ENCODE peak calls at places on chromosomes 11 and 22, in six cellular contexts. One of them, this sample, is unnamed.

GRCh38 chr11:2698386-2699184 is 1.2 kb downstream of the KCNQ1OT1 start:
- DNase-seq in mesenchymal stem cell: no peak
- DNase-seq in mesendoderm: no peak
- DNase-seq in neuronal stem cell: no peak
- DNase-seq in H9: peak
- DNase-seq in trophoblast cell: no peak
- DNase-seq in this sample: no peak

GRCh38 chr11:17410606-17411379 is 22.3 kb upstream of the KCNJ11 start:
- DNase-seq in mesendoderm: no peak
- DNase-seq in neuronal stem cell: no peak
- DNase-seq in H9: no peak
- DNase-seq in trophoblast cell: no peak
- DNase-seq in mesenchymal stem cell: no peak
- DNase-seq in this sample: no peak

GRCh38 chr22:20131856-20132685 is 467 bp downstream of the ZDHHC8 start:
- DNase-seq in neuronal stem cell: no peak
- DNase-seq in H9: no peak
- DNase-seq in mesendoderm: no peak
- DNase-seq in trophoblast cell: no peak
- DNase-seq in mesenchymal stem cell: no peak
- DNase-seq in this sample: no peak

GRCh38 chr11:82315093-82315492 is 418.6 kb downstream of the FAM181B start:
- DNase-seq in mesendoderm: peak
- DNase-seq in H9: peak
- DNase-seq in trophoblast cell: peak
- DNase-seq in neuronal stem cell: peak
- DNase-seq in mesenchymal stem cell: no peak
- DNase-seq in this sample: no peak

GRCh38 chr11:97893612-97894011 is 1127.1 kb upstream of the CNTN5 start:
- DNase-seq in mesendoderm: no peak
- DNase-seq in trophoblast cell: no peak
- DNase-seq in H9: no peak
- DNase-seq in neuronal stem cell: no peak
- DNase-seq in mesenchymal stem cell: no peak
- DNase-seq in this sample: no peak

GRCh38 chr22:23913306-23913660 is 19.1 kb downstream of the MIF start:
- DNase-seq in neuronal stem cell: no peak
- DNase-seq in H9: no peak
- DNase-seq in mesendoderm: no peak
- DNase-seq in trophoblast cell: no peak
- DNase-seq in mesenchymal stem cell: no peak
- DNase-seq in this sample: no peak

GRCh38 chr11:67281552-67282150 is 7.5 kb upstream of the ANKRD13D start:
- DNase-seq in mesendoderm: no peak
- DNase-seq in H9: no peak
- DNase-seq in trophoblast cell: no peak
- DNase-seq in neuronal stem cell: no peak
- DNase-seq in mesenchymal stem cell: no peak
- DNase-seq in this sample: no peak

GRCh38 chr11:40746282-40746681 is 713.2 kb downstream of the LRRC4C start:
- DNase-seq in mesenchymal stem cell: no peak
- DNase-seq in trophoblast cell: no peak
- DNase-seq in neuronal stem cell: no peak
- DNase-seq in mesendoderm: no peak
- DNase-seq in H9: no peak
- DNase-seq in this sample: no peak

GRCh38 chr11:115695677-115696451 is 191.6 kb upstream of the CADM1 start:
- DNase-seq in mesendoderm: no peak
- DNase-seq in mesenchymal stem cell: no peak
- DNase-seq in trophoblast cell: no peak
- DNase-seq in H9: no peak
- DNase-seq in neuronal stem cell: no peak
- DNase-seq in this sample: no peak

GRCh38 chr11:77800445-77800844 is 20.1 kb downstream of the RSF1 start:
- DNase-seq in mesenchymal stem cell: no peak
- DNase-seq in neuronal stem cell: no peak
- DNase-seq in mesendoderm: no peak
- DNase-seq in H9: no peak
- DNase-seq in trophoblast cell: no peak
- DNase-seq in this sample: no peak

GRCh38 chr11:78664606-78665005 is 89.9 kb upstream of the NARS2 start:
- DNase-seq in mesenchymal stem cell: no peak
- DNase-seq in neuronal stem cell: no peak
- DNase-seq in H9: no peak
- DNase-seq in trophoblast cell: no peak
- DNase-seq in mesendoderm: peak
- DNase-seq in this sample: peak

GRCh38 chr11:117832511-117832910 is 8.0 kb upstream of the FXYD2 start:
- DNase-seq in mesendoderm: no peak
- DNase-seq in mesenchymal stem cell: no peak
- DNase-seq in H9: no peak
- DNase-seq in trophoblast cell: no peak
- DNase-seq in neuronal stem cell: no peak
- DNase-seq in this sample: no peak

GRCh38 chr11:80698646-80699045 is 1257.8 kb upstream of the TENM4 start:
- DNase-seq in mesenchymal stem cell: no peak
- DNase-seq in H9: no peak
- DNase-seq in trophoblast cell: peak
- DNase-seq in neuronal stem cell: no peak
- DNase-seq in mesendoderm: no peak
- DNase-seq in this sample: no peak

GRCh38 chr22:24685804-24686203 is 82.8 kb downstream of the GGT1 start:
- DNase-seq in H9: peak
- DNase-seq in mesendoderm: no peak
- DNase-seq in trophoblast cell: no peak
- DNase-seq in neuronal stem cell: peak
- DNase-seq in mesenchymal stem cell: no peak
- DNase-seq in this sample: no peak

GRCh38 chr11:117426297-117426685 is 98.6 kb downstream of the CEP164 start:
- DNase-seq in mesendoderm: peak
- DNase-seq in mesenchymal stem cell: peak
- DNase-seq in neuronal stem cell: peak
- DNase-seq in H9: peak
- DNase-seq in trophoblast cell: peak
- DNase-seq in this sample: peak

GRCh38 chr22:40855960-40856512 is 403 bp downstream of the ST13 start:
- DNase-seq in H9: peak
- DNase-seq in trophoblast cell: no peak
- DNase-seq in neuronal stem cell: peak
- DNase-seq in mesendoderm: peak
- DNase-seq in mesenchymal stem cell: no peak
- DNase-seq in this sample: peak

GRCh38 chr11:94557391-94557790 is 9.8 kb upstream of the PIWIL4 start:
- DNase-seq in neuronal stem cell: no peak
- DNase-seq in mesendoderm: no peak
- DNase-seq in H9: no peak
- DNase-seq in trophoblast cell: no peak
- DNase-seq in mesenchymal stem cell: no peak
- DNase-seq in this sample: peak

GRCh38 chr11:123063396-123064267 is 1.7 kb upstream of the HSPA8 start:
- DNase-seq in mesenchymal stem cell: peak
- DNase-seq in H9: no peak
- DNase-seq in neuronal stem cell: no peak
- DNase-seq in mesendoderm: peak
- DNase-seq in trophoblast cell: no peak
- DNase-seq in this sample: peak

GRCh38 chr11:64660706-64661105 is 62.3 kb downstream of the NRXN2 start:
- DNase-seq in mesendoderm: no peak
- DNase-seq in neuronal stem cell: no peak
- DNase-seq in H9: no peak
- DNase-seq in trophoblast cell: no peak
- DNase-seq in mesenchymal stem cell: no peak
- DNase-seq in this sample: no peak

GRCh38 chr22:47837703-47838102 is 1075.3 kb downstream of the TBC1D22A start:
- DNase-seq in mesenchymal stem cell: no peak
- DNase-seq in trophoblast cell: no peak
- DNase-seq in H9: peak
- DNase-seq in neuronal stem cell: no peak
- DNase-seq in mesendoderm: peak
- DNase-seq in this sample: no peak

GRCh38 chr11:34176980-34177319 is 71.5 kb downstream of the NAT10 start:
- DNase-seq in mesendoderm: no peak
- DNase-seq in neuronal stem cell: no peak
- DNase-seq in trophoblast cell: no peak
- DNase-seq in H9: no peak
- DNase-seq in mesenchymal stem cell: no peak
- DNase-seq in this sample: no peak

GRCh38 chr22:36352775-36353507 is 34.8 kb downstream of the MYH9 start:
- DNase-seq in trophoblast cell: no peak
- DNase-seq in mesenchymal stem cell: no peak
- DNase-seq in neuronal stem cell: no peak
- DNase-seq in mesendoderm: no peak
- DNase-seq in H9: no peak
- DNase-seq in this sample: peak
- H4K8ac ChIP-seq in trophoblast cell: no peak
- H4K8ac ChIP-seq in mesenchymal stem cell: peak
- H4K8ac ChIP-seq in neuronal stem cell: no peak
- H4K8ac ChIP-seq in mesendoderm: no peak
- H4K8ac ChIP-seq in H9: no peak
- H4K8ac ChIP-seq in this sample: peak

DNA sequence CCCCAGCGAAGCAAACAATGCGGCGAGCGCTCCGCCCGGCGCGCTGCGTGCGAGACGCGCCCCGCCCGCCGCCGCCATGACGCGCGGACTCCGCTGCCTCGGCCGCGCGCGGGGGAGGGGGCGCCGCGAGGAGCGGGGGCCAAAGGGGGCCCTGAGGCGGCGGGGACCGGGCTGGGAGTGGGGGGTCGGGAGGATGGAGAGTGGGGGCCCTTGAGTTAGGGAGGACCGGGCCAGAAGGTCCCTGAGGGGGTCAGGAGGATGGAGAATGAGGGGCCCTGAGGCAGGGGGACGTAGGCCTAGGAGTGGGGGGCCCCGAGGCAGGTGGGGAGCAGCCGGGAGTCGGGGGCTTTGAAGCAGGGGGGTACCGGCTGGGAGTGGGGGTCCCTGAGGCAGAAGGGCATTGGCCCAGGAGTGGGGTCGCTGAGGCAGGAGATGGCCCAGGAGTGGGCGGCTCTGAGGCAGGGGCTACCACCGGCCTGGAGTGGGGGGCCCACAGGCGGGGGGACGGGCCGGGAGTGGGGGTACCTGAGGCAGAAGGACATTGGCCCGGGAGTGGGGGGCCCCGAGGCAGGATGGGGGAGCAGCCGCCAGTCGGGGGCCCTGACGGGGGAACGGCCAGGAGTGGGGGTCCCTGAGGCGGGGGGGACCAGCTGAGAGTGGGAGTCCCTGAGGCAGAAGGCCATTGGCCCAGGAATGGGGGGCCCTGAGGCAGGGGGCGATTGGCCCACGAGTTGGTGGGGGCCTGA is at the start of gene BRD1:
- DNase-seq in H9: peak
- DNase-seq in neuronal stem cell: peak
- DNase-seq in trophoblast cell: no peak
- DNase-seq in mesenchymal stem cell: peak
- DNase-seq in mesendoderm: peak
- DNase-seq in this sample: peak
- H4K8ac ChIP-seq in H9: no peak
- H4K8ac ChIP-seq in neuronal stem cell: peak
- H4K8ac ChIP-seq in trophoblast cell: peak
- H4K8ac ChIP-seq in mesenchymal stem cell: peak
- H4K8ac ChIP-seq in mesendoderm: peak
- H4K8ac ChIP-seq in this sample: peak

GRCh38 chr11:76752321-76753175 is 30.6 kb upstream of the TSKU start:
- DNase-seq in neuronal stem cell: no peak
- DNase-seq in H9: no peak
- DNase-seq in mesendoderm: no peak
- DNase-seq in trophoblast cell: no peak
- DNase-seq in mesenchymal stem cell: peak
- DNase-seq in this sample: peak
- H4K8ac ChIP-seq in neuronal stem cell: no peak
- H4K8ac ChIP-seq in H9: no peak
- H4K8ac ChIP-seq in mesendoderm: no peak
- H4K8ac ChIP-seq in trophoblast cell: peak
- H4K8ac ChIP-seq in mesenchymal stem cell: no peak
- H4K8ac ChIP-seq in this sample: peak

GRCh38 chr22:50582562-50583293 is at the start of gene CHKB:
- DNase-seq in neuronal stem cell: peak
- DNase-seq in trophoblast cell: peak
- DNase-seq in H9: peak
- DNase-seq in mesendoderm: peak
- DNase-seq in mesenchymal stem cell: peak
- DNase-seq in this sample: peak
- H4K8ac ChIP-seq in neuronal stem cell: peak
- H4K8ac ChIP-seq in trophoblast cell: peak
- H4K8ac ChIP-seq in H9: no peak
- H4K8ac ChIP-seq in mesendoderm: peak
- H4K8ac ChIP-seq in mesenchymal stem cell: peak
- H4K8ac ChIP-seq in this sample: peak

GRCh38 chr11:18789942-18790341 is 1.7 kb downstream of the PTPN5 start:
- DNase-seq in trophoblast cell: no peak
- DNase-seq in H9: peak
- DNase-seq in neuronal stem cell: no peak
- DNase-seq in mesendoderm: no peak
- DNase-seq in mesenchymal stem cell: no peak
- DNase-seq in this sample: no peak

GRCh38 chr11:18792827-18793226 is 1.2 kb upstream of the PTPN5 start:
- DNase-seq in neuronal stem cell: no peak
- DNase-seq in mesendoderm: no peak
- DNase-seq in mesenchymal stem cell: no peak
- DNase-seq in trophoblast cell: no peak
- DNase-seq in H9: no peak
- DNase-seq in this sample: no peak

GRCh38 chr11:18790820-18791174 is 801 bp downstream of the PTPN5 start:
- DNase-seq in mesendoderm: peak
- DNase-seq in trophoblast cell: no peak
- DNase-seq in H9: peak
- DNase-seq in neuronal stem cell: no peak
- DNase-seq in mesenchymal stem cell: no peak
- DNase-seq in this sample: no peak

GRCh38 chr11:18792066-18792591 is 531 bp upstream of the PTPN5 start:
- DNase-seq in mesenchymal stem cell: no peak
- DNase-seq in mesendoderm: peak
- DNase-seq in trophoblast cell: no peak
- DNase-seq in H9: peak
- DNase-seq in neuronal stem cell: peak
- DNase-seq in this sample: no peak

GRCh38 chr11:18791175-18792065 is at the start of gene PTPN5:
- DNase-seq in H9: peak
- DNase-seq in trophoblast cell: no peak
- DNase-seq in mesenchymal stem cell: no peak
- DNase-seq in mesendoderm: peak
- DNase-seq in neuronal stem cell: peak
- DNase-seq in this sample: no peak
- H4K8ac ChIP-seq in H9: no peak
- H4K8ac ChIP-seq in trophoblast cell: no peak
- H4K8ac ChIP-seq in mesenchymal stem cell: no peak
- H4K8ac ChIP-seq in mesendoderm: no peak
- H4K8ac ChIP-seq in neuronal stem cell: no peak
- H4K8ac ChIP-seq in this sample: no peak

This sample was measured in IMR-90.